ENCODE peak calls at places on chromosome 22, in six cellular contexts. D, Z, W, G, I and K are unnamed samples.

GRCh38 chr22:24975813-24976341 is 23.4 kb downstream of the KIAA1671 start:
- DNase-seq in D (no peak), Z (peak), W (no peak), G (no peak), I (peak), K (no peak)

GRCh38 chr22:46797355-46797754 is 34.9 kb downstream of the TBC1D22A start:
- DNase-seq in D (peak), Z (peak), W (no peak), G (peak), I (no peak), K (no peak)

GRCh38 chr22:49042066-49042465 is 785.6 kb downstream of the BRD1 start:
- DNase-seq in D (no peak), Z (no peak), W (no peak), G (no peak), I (no peak), K (no peak)

GRCh38 chr22:48573766-48574165 is 1253.9 kb downstream of the BRD1 start:
- DNase-seq in D (no peak), Z (no peak), W (no peak), G (no peak), I (no peak), K (no peak)

GRCh38 chr22:16844529-16844928 is 19.3 kb upstream of the XKR3 start:
- DNase-seq in D (no peak), Z (no peak), W (no peak), G (no peak), I (no peak), K (no peak)

GRCh38 chr22:45731798-45732495 is 60.3 kb downstream of the ATXN10 start:
- DNase-seq in D (no peak), Z (peak), W (no peak), G (peak), I (no peak), K (no peak)

GRCh38 chr22:47624277-47625012 is 862.0 kb downstream of the TBC1D22A start:
- DNase-seq in D (no peak), Z (no peak), W (no peak), G (no peak), I (no peak), K (no peak)

GRCh38 chr22:48254311-48254873 is 1491.9 kb downstream of the TBC1D22A start:
- DNase-seq in D (no peak), Z (no peak), W (no peak), G (no peak), I (no peak), K (no peak)

GRCh38 chr22:46012182-46012880 is 35.4 kb upstream of the WNT7B start:
- DNase-seq in D (no peak), Z (no peak), W (no peak), G (no peak), I (no peak), K (no peak)

DNA sequence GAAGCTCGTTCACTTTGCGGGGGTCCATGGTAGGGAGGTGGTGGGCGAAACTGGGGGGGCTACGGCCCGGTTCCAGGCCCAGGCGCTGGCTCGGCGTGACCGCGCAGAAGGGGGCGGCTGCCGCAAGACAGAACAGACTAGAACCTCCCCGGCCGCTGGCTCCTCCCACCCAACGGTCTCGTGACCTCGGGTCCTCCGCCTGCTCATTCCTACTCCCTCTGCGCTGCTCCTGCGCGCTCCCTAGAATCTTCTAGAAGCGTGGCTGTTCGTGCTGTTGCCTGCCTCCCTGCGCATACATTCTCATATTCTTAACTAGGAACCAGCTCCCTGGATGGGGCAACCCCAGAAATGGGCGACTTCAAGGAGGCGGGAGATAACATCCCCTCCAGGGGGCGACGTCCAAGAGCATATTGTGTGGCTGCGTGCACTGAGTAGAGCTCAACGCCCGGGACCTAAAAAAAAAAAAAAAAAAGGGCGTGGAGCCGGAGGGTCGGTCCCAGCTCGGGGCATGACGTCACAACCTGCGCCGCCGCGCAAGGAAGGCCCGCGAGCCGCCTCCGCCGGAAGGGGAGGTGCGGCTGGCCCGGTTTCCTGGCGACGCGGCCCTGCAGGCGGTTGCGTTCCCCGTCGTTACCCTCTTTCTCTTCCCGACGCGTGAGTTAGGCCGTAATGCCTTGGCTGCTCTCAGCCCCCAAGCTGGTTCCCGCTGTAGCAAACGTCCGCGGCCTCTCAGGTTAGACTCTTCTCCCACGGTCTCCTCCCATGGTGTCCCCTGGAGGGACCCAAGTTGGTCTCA is at the start of the genes ST13 and XPNPEP3:
- DNase-seq in D (peak), Z (peak), W (peak), G (peak), I (peak), K (peak)
- TF ChIP-seq CTCF in D (no peak), Z (no peak), W (peak), G (peak), I (no peak), K (peak)

GRCh38 chr22:31150615-31151014 is 9.4 kb upstream of the RNF185 start:
- DNase-seq in D (no peak), Z (no peak), W (no peak), G (no peak), I (no peak), K (no peak)
- TF ChIP-seq CTCF in D (peak), Z (peak), W (peak), G (peak), I (no peak), K (peak)

DNA sequence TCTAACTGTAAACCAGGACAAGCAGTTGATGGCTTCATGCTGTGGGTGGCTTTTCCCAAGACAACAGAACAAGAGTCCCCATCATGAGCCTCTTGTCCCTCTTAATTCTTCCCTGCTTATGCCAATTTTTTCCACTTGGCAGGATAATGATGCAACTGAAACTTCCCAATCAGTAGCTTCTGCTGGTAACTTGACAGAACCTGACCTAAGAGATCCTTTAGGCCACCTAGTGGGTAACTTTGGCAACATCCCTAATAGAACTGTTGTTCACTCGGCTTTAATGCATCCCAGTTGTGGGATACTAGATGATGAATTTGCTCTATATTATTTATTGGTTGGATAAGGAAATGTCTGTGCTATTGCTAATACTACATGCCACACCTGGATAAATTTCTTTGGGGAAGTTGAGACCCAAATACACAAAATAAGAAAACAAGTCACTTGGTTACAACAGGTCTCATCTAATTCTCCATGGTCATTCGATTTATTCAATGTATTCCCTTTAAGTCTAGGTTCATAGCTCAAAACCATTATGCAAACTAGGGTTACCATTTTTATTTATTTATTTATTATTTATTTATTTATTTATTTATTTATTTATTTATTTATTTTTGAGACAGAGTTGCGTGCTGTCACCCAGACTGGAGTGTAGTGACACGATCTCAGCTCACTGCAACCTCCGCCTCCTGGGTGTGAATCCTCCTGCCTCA is 41.4 kb upstream of the NFAM1 start:
- DNase-seq in D (peak), Z (peak), W (no peak), G (peak), I (no peak), K (peak)
- TF ChIP-seq CTCF in D (peak), Z (peak), W (peak), G (peak), I (peak), K (peak)

GRCh38 chr22:39999144-39999757 is 4.5 kb downstream of the FAM83F start:
- DNase-seq in D (no peak), Z (peak), W (no peak), G (peak), I (no peak), K (no peak)
- TF ChIP-seq CTCF in D (no peak), Z (peak), W (no peak), G (no peak), I (no peak), K (peak)

GRCh38 chr22:19495562-19496323 is 16.0 kb downstream of the CDC45 start:
- DNase-seq in D (peak), Z (peak), W (no peak), G (no peak), I (no peak), K (no peak)
- TF ChIP-seq CTCF in D (peak), Z (peak), W (peak), G (no peak), I (peak), K (no peak)

DNA sequence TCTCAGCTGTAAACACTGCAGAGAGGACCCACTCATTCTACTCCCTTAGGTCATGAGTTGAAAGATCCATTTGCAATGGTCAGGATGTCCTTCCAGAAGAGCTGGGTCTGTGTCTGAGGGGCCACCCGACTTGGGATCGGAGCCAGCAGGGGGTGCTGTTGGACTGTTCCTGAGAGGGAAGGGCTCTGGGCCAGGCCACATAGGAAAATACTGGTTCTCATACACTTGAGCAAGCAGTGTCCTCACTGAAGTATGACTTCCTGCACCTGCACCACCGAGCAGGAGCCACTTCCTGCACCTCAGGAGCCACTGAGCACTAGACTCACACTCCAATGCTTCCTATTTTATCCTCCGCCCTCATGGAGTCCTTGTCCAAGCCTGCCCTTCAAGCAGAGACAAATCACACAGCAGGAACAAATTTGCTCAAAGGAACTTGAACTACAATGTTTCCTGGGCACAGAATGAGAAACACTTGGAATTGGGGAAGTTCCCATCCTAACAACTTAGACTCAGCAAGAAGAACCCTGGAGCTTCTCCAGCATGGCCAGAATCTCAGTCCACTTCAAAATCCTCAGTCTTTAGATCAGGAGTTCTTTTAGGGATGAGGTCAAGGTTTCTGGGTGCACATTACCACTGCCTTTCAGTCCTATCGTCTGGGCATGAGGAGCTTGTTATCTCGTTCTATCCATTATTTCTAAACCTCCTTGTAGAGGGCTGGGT is 36.6 kb upstream of the VPREB1 start:
- DNase-seq in D (peak), Z (peak), W (no peak), G (peak), I (peak), K (peak)
- TF ChIP-seq CTCF in D (peak), Z (peak), W (peak), G (peak), I (peak), K (peak)

GRCh38 chr22:19477321-19478085 is 1.5 kb downstream of the UFD1 start:
- DNase-seq in D (no peak), Z (peak), W (no peak), G (peak), I (no peak), K (no peak)
- TF ChIP-seq CTCF in D (peak), Z (peak), W (no peak), G (peak), I (no peak), K (peak)

GRCh38 chr22:38824587-38824986 is 19.2 kb downstream of the NPTXR start:
- DNase-seq in D (peak), Z (peak), W (no peak), G (peak), I (no peak), K (peak)
- TF ChIP-seq CTCF in D (peak), Z (peak), W (peak), G (peak), I (no peak), K (no peak)

GRCh38 chr22:27438271-27438980 is 363.1 kb downstream of the MN1 start:
- DNase-seq in D (no peak), Z (peak), W (no peak), G (peak), I (peak), K (no peak)
- TF ChIP-seq CTCF in D (no peak), Z (no peak), W (peak), G (no peak), I (no peak), K (no peak)

DNA sequence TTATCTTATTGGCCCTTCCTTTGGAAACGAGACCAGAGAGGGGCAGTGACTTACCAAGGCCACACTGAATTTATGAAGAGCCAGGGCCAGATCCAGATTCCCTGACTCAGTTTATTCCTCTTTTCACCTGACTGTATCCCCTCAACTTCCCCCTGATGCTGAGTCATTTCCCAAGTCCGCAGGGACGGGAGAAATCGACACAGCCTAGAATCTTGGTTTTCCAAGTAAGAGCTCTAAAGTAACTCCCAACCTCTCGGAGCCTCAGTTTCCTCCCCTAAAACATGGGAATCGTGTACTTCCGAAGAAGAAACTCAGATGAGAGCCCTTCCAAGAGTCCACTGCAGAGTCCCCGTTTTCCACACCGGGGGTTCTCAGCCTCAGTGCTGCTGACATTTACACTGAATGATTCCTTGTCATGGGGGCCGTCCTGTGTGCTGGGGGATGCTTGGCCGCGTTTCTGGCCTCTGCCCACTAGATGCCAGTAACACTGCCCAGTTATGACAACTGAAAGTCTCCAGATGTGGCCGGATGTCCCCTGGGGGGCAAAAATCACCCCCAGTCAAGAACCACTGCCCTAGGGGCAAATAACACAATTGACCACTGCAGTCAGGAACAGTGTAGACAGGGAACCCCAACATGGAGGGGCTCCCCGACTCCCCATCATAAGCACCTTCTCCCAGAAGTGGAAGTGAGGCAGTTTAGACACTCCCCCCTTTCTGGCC is 11.2 kb downstream of the MPST start:
- DNase-seq in D (no peak), Z (no peak), W (no peak), G (no peak), I (no peak), K (no peak)
- TF ChIP-seq CTCF in D (no peak), Z (no peak), W (peak), G (no peak), I (no peak), K (no peak)